ENCODE peak calls at places on chromosomes 12 and 14, in six cellular contexts. M is aorta, I is neuronal stem cell, D is naive B cell, V is SK-N-MC, L is KG1. Z is an unnamed sample.

GRCh38 chr14:67360469-67361206 is 510 bp downstream of the EIF2S1 start:
- DNase-seq in M (no peak), I (no peak), D (no peak), V (no peak), L (no peak), Z (no peak)

GRCh38 chr14:103207404-103208072 is 84.3 kb downstream of the TNFAIP2 start:
- DNase-seq in M (peak; percentile 85), I (no peak), D (no peak), V (no peak), L (no peak), Z (no peak)

GRCh38 chr12:70692681-70693288 is 55.6 kb upstream of the PTPRB start:
- DNase-seq in M (no peak), I (no peak), D (no peak), V (no peak), L (no peak), Z (peak; percentile 15)

GRCh38 chr12:27383429-27384260 is 51.0 kb downstream of the BMAL2 start:
- DNase-seq in M (peak; percentile 92), I (peak; percentile 71), D (peak; percentile 14), V (peak; percentile 37), L (no peak), Z (peak; percentile 88)

GRCh38 chr14:69315302-69315701 is 55.3 kb downstream of the GALNT16 start:
- DNase-seq in M (peak; percentile 46), I (no peak), D (no peak), V (no peak), L (no peak), Z (no peak)

GRCh38 chr14:91349481-91350074 is 68.0 kb downstream of the CCDC88C start:
- DNase-seq in M (no peak), I (no peak), D (no peak), V (no peak), L (no peak), Z (no peak)

GRCh38 chr12:116604151-116604550 is 45.0 kb downstream of the MAP1LC3B2 start:
- DNase-seq in M (peak; percentile 49), I (no peak), D (no peak), V (peak; percentile 79), L (no peak), Z (no peak)

GRCh38 chr12:45587877-45588530 is 141.5 kb upstream of the ARID2 start:
- DNase-seq in M (no peak), I (no peak), D (no peak), V (no peak), L (no peak), Z (no peak)

GRCh38 chr14:41380017-41380416 is 226.7 kb upstream of the LRFN5 start:
- DNase-seq in M (no peak), I (no peak), D (no peak), V (no peak), L (no peak), Z (no peak)

GRCh38 chr14:99735189-99736135 is 51.4 kb downstream of the CYP46A1 start:
- DNase-seq in M (peak; percentile 64), I (no peak), D (no peak), V (no peak), L (no peak), Z (no peak)

GRCh38 chr14:45103806-45104205 is 19.9 kb downstream of the PRPF39 start:
- DNase-seq in M (no peak), I (peak; percentile 17), D (no peak), V (no peak), L (no peak), Z (no peak)

GRCh38 chr14:102770910-102771543 is 6.2 kb upstream of the TRAF3 start:
- DNase-seq in M (no peak), I (no peak), D (no peak), V (no peak), L (no peak), Z (no peak)

GRCh38 chr14:72982146-72982708 is 44.7 kb downstream of the ZFYVE1 start:
- DNase-seq in M (no peak), I (no peak), D (no peak), V (no peak), L (no peak), Z (no peak)

GRCh38 chr12:122312926-122313325 is 46.6 kb upstream of the VPS33A start:
- DNase-seq in M (no peak), I (no peak), D (no peak), V (no peak), L (no peak), Z (no peak)

GRCh38 chr12:94207467-94208432 is 59.4 kb downstream of the PLXNC1 start:
- DNase-seq in M (no peak), I (no peak), D (peak; percentile 80), V (no peak), L (peak; percentile 69), Z (peak; percentile 9)

Z was measured in foreskin keratinocyte.